ENCODE peak calls at places on chromosomes 3 and 15, in four cellular contexts. S is body of pancreas, J is HCT116, R is Peyer's patch. Z is an unnamed sample.

GRCh38 chr3:169694117-169694516 is 30.6 kb upstream of the MECOM start:
- DNase-seq in R (no peak), S (no peak), J (no peak), Z (no peak)

GRCh38 chr3:10286596-10287295 is 6.0 kb downstream of the GHRL start:
- DNase-seq in J (peak), R (no peak), S (peak), Z (no peak)

GRCh38 chr3:13597661-13598060 is 48.7 kb downstream of the FBLN2 start:
- DNase-seq in J (no peak), S (no peak), R (no peak), Z (no peak)

GRCh38 chr3:129013491-129013891 is 12.4 kb downstream of the EFCC1 start:
- DNase-seq in S (no peak), R (no peak), J (no peak), Z (no peak)

GRCh38 chr3:194577985-194578905 is 55.0 kb downstream of the TMEM44 start:
- DNase-seq in J (peak), R (peak), S (no peak), Z (no peak)

GRCh38 chr3:183825380-183826161 is at the start of gene MAP6D1:
- DNase-seq in R (no peak), S (peak), J (peak), Z (peak)

GRCh38 chr3:77906102-77906709 is 866.3 kb downstream of the ROBO2 start:
- DNase-seq in S (no peak), R (no peak), J (no peak), Z (no peak)

GRCh38 chr3:177377166-177377565 is 179.9 kb upstream of the TBL1XR1 start:
- DNase-seq in R (peak), J (no peak), S (peak), Z (no peak)

GRCh38 chr15:51775967-51776816 is 24.8 kb downstream of the TMOD2 start:
- DNase-seq in R (peak), J (peak), S (peak), Z (peak)

GRCh38 chr3:150504473-150504872 is 41.8 kb downstream of the SERP1 start:
- DNase-seq in J (no peak), S (no peak), R (no peak), Z (no peak)

GRCh38 chr3:39158138-39158715 is 4.8 kb upstream of the CSRNP1 start:
- DNase-seq in J (no peak), S (no peak), R (no peak), Z (no peak)

GRCh38 chr3:78048698-78049097 is 1008.8 kb downstream of the ROBO2 start:
- DNase-seq in S (no peak), R (no peak), J (no peak), Z (peak)

GRCh38 chr15:99095626-99096025 is 9.3 kb upstream of the SYNM start:
- DNase-seq in R (no peak), S (no peak), J (no peak), Z (no peak)

GRCh38 chr3:5012398-5012797 is 33.2 kb downstream of the BHLHE40 start:
- DNase-seq in R (no peak), J (no peak), S (no peak), Z (no peak)

GRCh38 chr3:21062724-21063436 is 688.1 kb downstream of the ZNF385D start:
- DNase-seq in J (no peak), R (no peak), S (no peak), Z (no peak)

GRCh38 chr15:95679847-95680582 is 650.5 kb upstream of the NR2F2 start:
- DNase-seq in S (no peak), J (no peak), R (no peak), Z (no peak)

GRCh38 chr3:149647812-149648211 is 10.0 kb downstream of the WWTR1 start:
- DNase-seq in J (no peak), R (no peak), S (no peak), Z (no peak)

GRCh38 chr15:39598186-39598850 is 17.4 kb downstream of the THBS1 start:
- DNase-seq in S (no peak), J (no peak), R (no peak), Z (no peak)

GRCh38 chr15:46961795-46962194 is 755.5 kb upstream of the SEMA6D start:
- DNase-seq in S (no peak), J (no peak), R (no peak), Z (no peak)

GRCh38 chr3:62873672-62874397 is 1.4 kb downstream of the CADPS start:
- DNase-seq in R (peak), J (no peak), S (peak), Z (no peak)

GRCh38 chr3:163468531-163469335 is 1609.6 kb downstream of the SI start:
- DNase-seq in S (no peak), R (no peak), J (no peak), Z (no peak)

GRCh38 chr15:76993114-76993715 is 1.7 kb upstream of the PSTPIP1 start:
- DNase-seq in S (peak), R (peak), J (no peak), Z (no peak)

GRCh38 chr3:63294332-63294731 is 16.2 kb downstream of the SYNPR start:
- DNase-seq in R (no peak), S (no peak), J (no peak), Z (no peak)

GRCh38 chr3:146189519-146190173 is 28.7 kb upstream of the PLOD2 start:
- DNase-seq in J (peak), R (no peak), S (peak), Z (peak)

GRCh38 chr3:133753107-133753778 is 7.0 kb downstream of the TF start:
- DNase-seq in J (no peak), R (no peak), S (no peak), Z (no peak)

GRCh38 chr15:71940004-71940588 is 129.7 kb downstream of the NR2E3 start:
- DNase-seq in R (no peak), J (no peak), S (no peak), Z (no peak)

GRCh38 chr3:56593455-56594158 is 36.6 kb downstream of the CCDC66 start:
- DNase-seq in S (no peak), J (no peak), R (peak), Z (no peak)

GRCh38 chr3:111808439-111808838 is 50.6 kb upstream of the PHLDB2 start:
- DNase-seq in S (no peak), R (no peak), J (no peak), Z (no peak)

GRCh38 chr3:17544632-17545031 is 197.8 kb downstream of the TBC1D5 start:
- DNase-seq in R (no peak), J (no peak), S (no peak), Z (no peak)

GRCh38 chr15:73030280-73030679 is 22.0 kb upstream of the NEO1 start:
- DNase-seq in R (no peak), J (no peak), S (no peak), Z (no peak)

GRCh38 chr15:73029003-73029527 is 23.2 kb upstream of the NEO1 start:
- DNase-seq in R (no peak), J (no peak), S (no peak), Z (no peak)

GRCh38 chr15:73028030-73028429 is 24.2 kb upstream of the NEO1 start:
- DNase-seq in J (no peak), R (no peak), S (no peak), Z (no peak)

GRCh38 chr15:73024161-73024560 is 28.1 kb upstream of the NEO1 start:
- DNase-seq in S (no peak), J (no peak), R (no peak), Z (no peak)

GRCh38 chr15:73026496-73027054 is 25.7 kb upstream of the NEO1 start:
- DNase-seq in S (no peak), J (no peak), R (no peak), Z (no peak)
- TF ChIP-seq POLR2A in S (no peak), J (no peak), R (no peak), Z (no peak)

DNA sequence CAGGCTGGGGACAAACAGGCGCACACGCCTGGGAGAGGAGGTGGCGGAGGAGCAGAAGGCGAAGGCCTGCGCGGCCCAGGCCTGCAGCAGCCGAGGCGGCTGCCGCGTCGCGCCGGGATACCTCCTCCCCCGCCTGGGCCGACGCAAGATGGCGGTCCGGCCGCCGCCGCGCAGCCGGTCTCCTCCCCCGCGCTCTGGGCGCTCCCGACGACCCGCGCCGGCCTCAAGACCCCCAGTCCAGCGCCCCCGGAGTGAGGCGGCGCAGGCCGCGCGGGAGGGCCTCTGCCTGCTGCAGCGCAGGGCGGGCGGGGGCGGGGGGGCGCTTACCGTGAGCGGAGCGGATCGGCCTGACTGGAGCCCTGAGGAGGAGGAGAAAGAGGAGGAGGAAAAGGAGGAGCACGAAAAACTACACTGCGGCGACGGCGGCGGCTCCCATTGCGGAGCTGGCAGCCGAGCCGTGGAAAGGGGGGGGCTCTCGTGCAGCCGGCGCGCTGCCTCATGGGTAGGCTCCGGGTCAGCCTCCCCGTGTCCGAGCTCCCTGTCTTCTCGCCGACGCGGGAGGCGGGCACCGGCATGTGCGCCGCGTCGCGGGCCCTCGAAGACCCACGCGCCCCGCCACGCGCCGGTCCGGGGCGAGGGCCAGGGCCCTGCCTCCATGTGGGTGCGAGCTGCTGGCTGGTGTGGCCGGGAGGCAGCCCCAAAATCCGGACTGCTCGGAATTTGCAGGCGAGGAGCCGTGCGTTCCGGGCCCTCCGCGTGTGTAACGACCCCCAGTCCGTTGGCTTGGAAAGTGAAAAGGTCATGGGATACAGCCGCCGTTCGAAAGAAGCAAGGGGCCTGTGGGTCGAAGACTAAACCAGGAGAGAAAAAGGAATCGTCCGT is at the start of gene ZNF280D:
- DNase-seq in S (peak), R (peak), J (peak), Z (peak)
- TF ChIP-seq POLR2A in S (peak), R (peak), J (no peak), Z (peak)

GRCh38 chr3:47847801-47848518 is 45.0 kb downstream of the DHX30 start:
- DNase-seq in S (no peak), R (no peak), J (no peak), Z (no peak)

GRCh38 chr3:47848599-47849117 is 45.7 kb downstream of the DHX30 start:
- DNase-seq in S (no peak), J (no peak), R (no peak), Z (no peak)

GRCh38 chr3:47846880-47847248 is 43.9 kb downstream of the DHX30 start:
- DNase-seq in S (no peak), R (no peak), J (no peak), Z (no peak)

GRCh38 chr3:47847256-47847655 is 44.3 kb downstream of the DHX30 start:
- DNase-seq in J (no peak), R (no peak), S (no peak), Z (no peak)

GRCh38 chr3:47846186-47846879 is 43.4 kb downstream of the DHX30 start:
- DNase-seq in S (no peak), R (no peak), J (no peak), Z (no peak)
- TF ChIP-seq POLR2A in S (no peak), R (no peak), J (no peak), Z (no peak)

GRCh38 chr3:15256861-15257341 is 50.9 kb downstream of the CAPN7 start:
- DNase-seq in J (no peak), R (no peak), S (no peak), Z (no peak)
- TF ChIP-seq POLR2A in J (no peak), R (no peak), S (no peak), Z (no peak)

DNA sequence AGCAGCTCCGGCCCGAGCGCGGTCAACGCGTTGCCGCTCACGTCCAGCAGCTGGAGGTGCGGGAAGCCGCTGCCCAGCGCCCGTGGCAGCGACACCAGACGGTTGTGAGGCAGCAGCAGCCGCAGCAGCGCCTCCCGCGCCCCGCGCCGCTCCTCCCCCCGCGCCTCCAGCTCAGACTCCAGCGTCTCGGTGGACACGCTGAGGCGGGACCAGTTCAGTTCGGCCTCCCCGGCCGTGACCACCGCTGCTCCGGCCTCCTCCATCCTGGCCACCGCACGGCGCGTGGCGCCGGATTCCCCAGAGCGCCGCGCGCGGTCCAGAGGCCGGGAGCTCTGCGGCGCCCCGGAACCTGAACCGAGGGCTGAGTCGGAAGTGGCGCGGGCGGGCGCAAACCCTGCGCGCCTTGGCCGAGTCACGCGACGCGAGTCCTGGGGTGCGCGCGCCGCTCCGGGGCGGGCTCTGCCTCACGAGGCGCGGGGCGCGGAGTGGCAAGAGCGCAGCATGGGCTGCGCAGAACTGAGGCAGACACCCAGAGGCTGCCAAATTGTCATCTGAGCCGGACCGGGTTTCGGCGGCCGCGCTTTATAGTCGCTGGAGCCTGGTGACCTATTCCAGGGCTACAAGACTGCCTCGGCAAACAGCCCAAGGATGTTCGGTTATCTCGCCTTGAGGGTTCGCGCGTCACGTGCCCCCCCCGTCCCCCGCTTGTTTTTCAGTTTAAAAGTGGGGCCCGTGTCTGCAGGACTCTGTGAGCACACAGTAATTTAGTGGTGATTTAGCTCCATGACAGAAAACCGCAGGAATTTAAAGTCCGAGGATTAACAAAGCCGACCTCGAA is at the start of gene LRRC58:
- DNase-seq in R (peak), J (peak), S (peak), Z (peak)
- TF ChIP-seq POLR2A in R (peak), J (peak), S (peak), Z (peak)